ENCODE peak calls at places on chromosome 19, in nine cellular contexts. M is hepatocyte, O is WTC11, S is nephron progenitor cell, T is NB4, J is colonic mucosa, W is neural crest cell, F is adrenal gland, D is AG04449. C is an unnamed sample.

GRCh38 chr19:35986664-35987570 is 8.1 kb upstream of the SDHAF1 start:
- DNase-seq in S (peak; percentile 60), M (peak; percentile 34), D (no peak), J (peak; percentile 40), W (no peak), T (peak; percentile 58), F (no peak), O (peak; percentile 61), C (peak; percentile 38)

GRCh38 chr19:3361384-3362216 is 4.8 kb upstream of the NFIC start:
- DNase-seq in O (no peak), F (no peak), T (no peak), M (no peak), S (no peak), D (no peak), J (no peak), W (no peak), C (no peak)

GRCh38 chr19:53907690-53908089 is 1.4 kb upstream of the CACNG7 start:
- DNase-seq in T (no peak), O (no peak), M (no peak), W (no peak), S (no peak), D (no peak), F (no peak), J (no peak), C (no peak)

GRCh38 chr19:41792513-41793413 is 3.6 kb upstream of the CEACAM3 start:
- DNase-seq in W (peak; percentile 25), O (peak; percentile 74), F (no peak), T (peak; percentile 56), S (peak; percentile 47), D (no peak), J (peak; percentile 61), M (peak; percentile 51), C (peak; percentile 70)

GRCh38 chr19:1811472-1811894 is 593 bp downstream of the ATP8B3 start:
- DNase-seq in F (peak; percentile 94), T (peak; percentile 55), W (no peak), D (no peak), J (peak; percentile 67), M (peak; percentile 87), S (no peak), O (no peak), C (no peak)

GRCh38 chr19:51012661-51013190 is 6.8 kb downstream of the KLK10 start:
- DNase-seq in J (no peak), M (no peak), T (no peak), D (no peak), S (no peak), W (no peak), F (no peak), O (no peak), C (no peak)

GRCh38 chr19:18274776-18275356 is 614 bp upstream of the IQCN start:
- DNase-seq in D (no peak), F (peak; percentile 93), J (peak; percentile 92), T (peak; percentile 92), M (peak; percentile 90), O (no peak), W (no peak), S (no peak), C (no peak)

GRCh38 chr19:10552596-10553053 is 8.9 kb downstream of the ATG4D start:
- DNase-seq in F (no peak), T (peak; percentile 79), D (no peak), M (no peak), S (no peak), O (peak; percentile 50), W (no peak), J (peak; percentile 30), C (no peak)

GRCh38 chr19:54518844-54519243 is 16.2 kb downstream of the LAIR2 start:
- DNase-seq in F (no peak), M (no peak), W (no peak), D (no peak), O (no peak), T (peak; percentile 20), S (no peak), J (no peak), C (no peak)

GRCh38 chr19:16373079-16373478 is 48.5 kb downstream of the KLF2 start:
- DNase-seq in F (no peak), J (no peak), T (no peak), S (no peak), M (no peak), O (no peak), W (no peak), D (no peak), C (no peak)

GRCh38 chr19:10566658-10567410 is 1.0 kb upstream of the KRI1 start:
- DNase-seq in D (no peak), W (no peak), F (no peak), M (no peak), O (no peak), T (peak; percentile 95), S (no peak), J (peak; percentile 38), C (no peak)

GRCh38 chr19:3555653-3556422 is 1.5 kb downstream of the MFSD12 start:
- DNase-seq in J (no peak), D (no peak), S (no peak), W (no peak), M (no peak), F (no peak), T (no peak), O (no peak), C (no peak)

GRCh38 chr19:8552810-8553209 is 24.4 kb downstream of the MYO1F start:
- DNase-seq in W (peak; percentile 31), F (no peak), D (no peak), S (no peak), O (peak; percentile 52), M (no peak), J (no peak), T (peak; percentile 81), C (peak; percentile 17)

GRCh38 chr19:57279418-57280164 is 694 bp upstream of the ZNF460 start:
- DNase-seq in S (peak; percentile 74), W (peak; percentile 74), M (peak; percentile 97), T (peak; percentile 92), D (peak; percentile 91), J (peak; percentile 91), F (peak; percentile 97), O (peak; percentile 83), C (peak; percentile 82)
- TF ChIP-seq CTCF in S (no peak), W (no peak), M (peak; percentile 46), T (no peak), D (peak; percentile 46), J (no peak), F (no peak), O (no peak), C (no peak)

GRCh38 chr19:14318873-14319272 is 62.4 kb upstream of the ADGRE5 start:
- DNase-seq in M (peak; percentile 19), O (peak; percentile 72), T (no peak), F (no peak), J (peak; percentile 24), D (no peak), S (peak; percentile 23), W (peak; percentile 16), C (peak; percentile 23)
- TF ChIP-seq CTCF in M (peak; percentile 5), O (no peak), T (peak; percentile 28), F (no peak), J (peak; percentile 15), D (peak; percentile 15), S (peak; percentile 7), W (no peak), C (no peak)

GRCh38 chr19:12137541-12137940 is 2.6 kb downstream of the ZNF20 start:
- DNase-seq in W (no peak), M (no peak), O (peak; percentile 15), T (peak; percentile 61), D (no peak), J (no peak), S (no peak), F (no peak), C (no peak)
- TF ChIP-seq CTCF in W (no peak), M (no peak), O (no peak), T (peak; percentile 54), D (no peak), J (no peak), S (no peak), F (peak; percentile 8), C (no peak)

DNA sequence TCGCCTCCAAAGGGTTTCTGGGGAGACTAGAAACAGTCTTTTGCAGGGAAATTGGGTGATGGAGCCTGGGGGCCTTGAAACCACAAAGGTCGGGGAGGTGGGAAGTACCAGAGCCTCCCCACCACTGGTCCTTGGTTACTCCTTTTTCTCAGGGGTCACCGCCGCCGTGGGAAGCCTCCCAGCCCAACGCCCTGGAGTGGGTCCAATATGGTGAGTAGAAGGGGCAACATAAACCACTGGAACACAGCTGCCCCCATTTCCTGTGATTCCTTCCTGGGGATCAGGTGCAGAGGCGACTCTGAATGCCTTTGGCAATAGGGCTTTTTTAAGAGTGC is 5.8 kb downstream of the PGLYRP1 start:
- DNase-seq in W (no peak), O (no peak), T (no peak), M (no peak), J (no peak), S (no peak), D (no peak), F (no peak), C (no peak)
- TF ChIP-seq CTCF in W (peak; percentile 4), O (no peak), T (no peak), M (no peak), J (no peak), S (no peak), D (no peak), F (no peak), C (peak; percentile 21)

GRCh38 chr19:40740747-40741146 is 9.5 kb downstream of the ACTMAP start:
- DNase-seq in S (no peak), D (no peak), F (no peak), O (no peak), T (no peak), W (no peak), J (peak; percentile 45), M (no peak), C (no peak)

GRCh38 chr19:40743926-40744325 is 6.4 kb downstream of the ACTMAP start:
- DNase-seq in D (no peak), M (no peak), O (no peak), J (no peak), W (no peak), S (no peak), F (no peak), T (no peak), C (no peak)

GRCh38 chr19:40739871-40740703 is 10.2 kb downstream of the ACTMAP start:
- DNase-seq in F (no peak), S (no peak), O (no peak), T (no peak), W (no peak), J (no peak), D (no peak), M (no peak), C (no peak)

GRCh38 chr19:40742477-40742876 is 7.8 kb downstream of the ACTMAP start:
- DNase-seq in J (no peak), S (no peak), D (no peak), M (no peak), T (no peak), W (no peak), O (no peak), F (no peak), C (no peak)

DNA sequence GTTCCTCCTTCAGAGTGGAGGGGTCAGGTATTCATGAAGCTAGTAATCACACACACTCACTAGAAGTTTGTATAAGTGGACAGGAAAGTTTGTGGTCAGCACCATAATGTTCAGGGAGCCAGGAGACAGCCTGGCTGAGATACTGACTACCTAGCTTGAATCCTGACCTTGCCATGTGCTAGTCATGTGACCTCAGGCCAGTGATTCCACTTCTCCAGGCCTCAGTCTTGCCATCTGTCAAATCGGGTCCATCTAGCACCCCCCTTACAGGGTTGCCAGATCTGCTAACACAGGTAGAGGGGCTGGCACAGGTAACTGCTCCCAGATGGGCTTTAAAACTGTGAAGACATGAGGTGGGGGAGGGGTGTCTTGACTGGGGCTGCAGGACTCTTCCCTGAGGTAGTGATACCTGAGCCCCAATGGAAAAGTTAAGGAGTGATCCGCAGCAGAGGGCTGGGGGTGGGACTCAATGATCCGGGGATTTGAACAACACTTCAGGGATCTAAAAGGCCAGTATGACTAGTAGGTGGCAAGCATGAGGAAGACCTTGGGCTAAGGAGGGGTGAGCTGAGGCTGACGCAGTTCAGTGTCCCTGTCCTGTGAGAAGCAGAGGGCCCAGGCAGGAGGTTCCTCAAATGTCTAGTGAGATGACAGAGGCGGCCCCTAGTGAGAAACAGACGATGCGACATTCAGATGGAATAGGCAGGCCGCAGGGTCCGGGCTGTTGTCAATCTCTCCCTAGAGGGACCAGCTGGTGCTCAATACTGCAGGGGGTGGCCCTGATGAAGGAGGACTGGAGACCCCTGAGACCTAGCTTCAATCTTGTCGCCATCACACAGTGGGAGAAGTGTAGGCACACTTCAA is 8.5 kb downstream of the ACTMAP start:
- DNase-seq in O (no peak), F (no peak), W (no peak), J (no peak), T (peak; percentile 48), D (no peak), M (no peak), S (no peak), C (no peak)
- TF ChIP-seq CTCF in O (no peak), F (no peak), W (no peak), J (no peak), T (no peak), D (no peak), M (no peak), S (no peak), C (no peak)